ENCODE peak calls at places on chromosomes 12 and 14, in five cellular contexts. V is H1, I is HepG2, L is GM12878, X is K562. R is an unnamed sample.

GRCh38 chr14:84482256-84483071 is 1047.5 kb upstream of the FLRT2 start:
- DNase-seq in X (no peak), L (no peak), V (no peak), I (no peak), R (no peak)

GRCh38 chr14:99603471-99603933 is 505 bp downstream of the CCDC85C start:
- DNase-seq in L (no peak), X (no peak), I (no peak), V (no peak), R (peak; percentile 53)

GRCh38 chr12:70619471-70620152 is 17.6 kb downstream of the PTPRB start:
- DNase-seq in L (no peak), V (no peak), X (no peak), I (no peak), R (no peak)

GRCh38 chr14:67510836-67511235 is 22.3 kb upstream of the PLEKHH1 start:
- DNase-seq in I (no peak), X (no peak), V (no peak), L (no peak), R (no peak)

GRCh38 chr12:123119808-123120207 is 31.1 kb downstream of the PITPNM2 start:
- DNase-seq in I (no peak), X (no peak), L (peak; percentile 57), V (no peak), R (no peak)

GRCh38 chr12:28925726-28926376 is 223.2 kb upstream of the FAR2 start:
- DNase-seq in L (no peak), X (no peak), I (no peak), V (no peak), R (no peak)

GRCh38 chr14:101174980-101175606 is 271.6 kb upstream of the RTL1 start:
- DNase-seq in L (no peak), X (no peak), I (no peak), V (no peak), R (no peak)

GRCh38 chr14:92649934-92650545 is 98.4 kb downstream of the LGMN start:
- DNase-seq in V (no peak), I (no peak), X (no peak), L (no peak), R (no peak)

GRCh38 chr14:71165121-71165574 is 257.9 kb downstream of the PCNX1 start:
- DNase-seq in X (no peak), V (no peak), I (no peak), L (no peak), R (no peak)

GRCh38 chr12:132566551-132567131 is 43.7 kb downstream of the LRCOL1 start:
- DNase-seq in X (no peak), I (no peak), V (no peak), L (no peak), R (no peak)

GRCh38 chr12:26275313-26276257 is 80.2 kb downstream of the SSPN start:
- DNase-seq in I (peak; percentile 32), L (no peak), V (no peak), X (no peak), R (no peak)

GRCh38 chr12:12518919-12519318 is 43.7 kb downstream of the DUSP16 start:
- DNase-seq in L (no peak), V (no peak), X (no peak), I (no peak), R (no peak)

GRCh38 chr12:67436230-67436629 is 167.1 kb downstream of the CAND1 start:
- DNase-seq in V (no peak), I (no peak), X (no peak), L (no peak), R (no peak)

GRCh38 chr12:12273291-12273957 is 6.6 kb upstream of the LRP6 start:
- DNase-seq in X (no peak), L (no peak), V (no peak), I (no peak), R (no peak)

GRCh38 chr14:94801225-94801624 is 31.3 kb upstream of the GSC start:
- DNase-seq in X (no peak), I (no peak), V (no peak), L (no peak), R (no peak)

GRCh38 chr14:54348001-54348611 is 48.7 kb upstream of the CDKN3 start:
- DNase-seq in X (peak; percentile 51), I (peak; percentile 75), L (no peak), V (no peak), R (peak; percentile 88)

GRCh38 chr14:93115920-93116675 is at the start of gene ITPK1:
- DNase-seq in I (peak; percentile 24), L (no peak), X (peak; percentile 72), V (no peak), R (peak; percentile 78)

GRCh38 chr12:62588916-62589315 is 122.3 kb downstream of the MON2 start:
- DNase-seq in X (no peak), L (no peak), I (peak; percentile 38), V (no peak), R (no peak)

GRCh38 chr12:112182499-112182898 is 57.1 kb downstream of the TRAFD1 start:
- DNase-seq in X (no peak), I (no peak), L (no peak), V (no peak), R (no peak)

GRCh38 chr12:82522285-82522684 is 164.0 kb downstream of the METTL25 start:
- DNase-seq in L (no peak), X (no peak), I (no peak), V (no peak), R (no peak)

GRCh38 chr14:53062856-53063255 is 90.3 kb downstream of the DDHD1 start:
- DNase-seq in X (no peak), L (no peak), V (no peak), I (no peak), R (no peak)

GRCh38 chr12:110223777-110224378 is 57.2 kb upstream of the ATP2A2 start:
- DNase-seq in X (no peak), V (no peak), I (no peak), L (no peak), R (no peak)

GRCh38 chr14:42421377-42422078 is 814.9 kb downstream of the LRFN5 start:
- DNase-seq in V (no peak), L (no peak), I (no peak), X (no peak), R (no peak)

GRCh38 chr14:103155013-103155412 is 31.8 kb downstream of the TNFAIP2 start:
- DNase-seq in L (no peak), I (peak; percentile 69), V (no peak), X (no peak), R (no peak)

GRCh38 chr12:30110970-30111586 is 327.3 kb upstream of the TMTC1 start:
- DNase-seq in X (no peak), L (no peak), I (no peak), V (no peak), R (no peak)

GRCh38 chr12:1847411-1847810 is 27.0 kb downstream of the LRTM2 start:
- DNase-seq in V (no peak), I (no peak), L (no peak), X (no peak), R (no peak)

GRCh38 chr12:1848741-1849140 is 28.4 kb downstream of the LRTM2 start:
- DNase-seq in I (no peak), V (no peak), X (no peak), L (no peak), R (no peak)

GRCh38 chr12:1845886-1846285 is 25.5 kb downstream of the LRTM2 start:
- DNase-seq in V (no peak), L (no peak), I (no peak), X (no peak), R (no peak)

GRCh38 chr12:1846421-1847405 is 26.3 kb downstream of the LRTM2 start:
- DNase-seq in V (no peak), X (no peak), L (no peak), I (no peak), R (no peak)

GRCh38 chr12:1848146-1848545 is 27.8 kb downstream of the LRTM2 start:
- DNase-seq in X (no peak), I (no peak), V (no peak), L (no peak), R (no peak)
- TF ChIP-seq CREB1 in X (no peak), I (no peak), V (no peak), L (no peak), R (no peak)

DNA sequence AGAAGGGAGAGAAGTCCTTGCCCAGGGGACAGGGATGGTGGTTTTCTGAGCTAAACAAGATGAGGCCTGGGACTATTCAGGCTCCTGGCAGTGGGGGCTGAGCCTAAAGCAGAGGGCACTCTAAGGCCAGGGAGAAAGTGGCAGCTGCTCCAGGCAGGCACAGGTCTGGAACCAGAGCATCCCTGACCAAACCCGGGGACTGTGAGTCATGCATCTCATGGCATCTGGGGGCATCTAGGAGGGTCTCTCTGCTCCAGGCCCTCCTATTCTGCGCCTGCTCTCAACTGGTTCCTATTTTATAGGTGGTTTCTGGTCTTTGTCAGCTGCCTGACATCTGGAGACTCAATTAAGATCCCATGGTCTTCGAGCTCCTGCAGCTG is 11.6 kb downstream of the KRT7 start:
- DNase-seq in V (no peak), X (no peak), I (no peak), L (no peak), R (no peak)
- H2AFZ ChIP-seq in V (no peak overlapping the region), X (no peak overlapping the region), I (no peak overlapping the region), L (peak overlapping the region; percentile 85), R (no peak overlapping the region)

GRCh38 chr12:57161491-57161890 is 14.1 kb upstream of the LRP1-AS start:
- DNase-seq in V (no peak), L (no peak), X (no peak), I (no peak), R (no peak)

GRCh38 chr12:57159341-57159740 is 11.9 kb upstream of the LRP1-AS start:
- DNase-seq in V (no peak), X (no peak), L (no peak), I (no peak), R (no peak)

GRCh38 chr12:57160021-57160420 is 12.6 kb upstream of the LRP1-AS start:
- DNase-seq in X (no peak), L (no peak), I (no peak), V (no peak), R (no peak)

GRCh38 chr12:57162541-57163125 is 15.2 kb upstream of the LRP1-AS start:
- DNase-seq in V (no peak), L (no peak), I (no peak), X (no peak), R (no peak)

GRCh38 chr12:57160741-57161140 is 13.3 kb upstream of the LRP1-AS start:
- DNase-seq in V (no peak), X (no peak), L (no peak), I (no peak), R (no peak)
- TF ChIP-seq CREB1 in V (no peak), X (no peak), L (no peak), I (no peak), R (no peak)

GRCh38 chr12:75945581-75945980 is 86.0 kb downstream of the PHLDA1 start:
- DNase-seq in V (no peak), I (no peak), X (no peak), L (no peak), R (no peak)
- H2AFZ ChIP-seq in V (no peak overlapping the region), I (no peak overlapping the region), X (peak overlapping the region; percentile 89), L (no peak overlapping the region), R (no peak overlapping the region)

R was measured in GM23338.